ENCODE peak calls at places on chromosome 1, in six cellular contexts. V is nucleus accumbens, X is ovary, L is K562, Y is tibial artery, T is heart right ventricle. N is an unnamed sample.

GRCh38 chr1:60832372-60832771 is 250.0 kb upstream of the NFIA start:
- DNase-seq in V (no peak), X (no peak), L (no peak), Y (no peak), T (no peak), N (no peak)

GRCh38 chr1:17419626-17420328 is 19.7 kb downstream of the RCC2 start:
- DNase-seq in V (no peak), X (peak), L (peak), Y (peak), T (peak), N (peak)

GRCh38 chr1:6483010-6483760 is 8.3 kb downstream of the PLEKHG5 start:
- DNase-seq in V (no peak), X (no peak), L (no peak), Y (no peak), T (no peak), N (no peak)

GRCh38 chr1:244065960-244066388 is 14.9 kb downstream of the ZBTB18 start:
- DNase-seq in V (no peak), X (no peak), L (no peak), Y (no peak), T (no peak), N (no peak)

GRCh38 chr1:227125929-227126545 is 185.9 kb downstream of the COQ8A start:
- DNase-seq in V (no peak), X (no peak), L (no peak), Y (no peak), T (no peak), N (no peak)

GRCh38 chr1:145877923-145878486 is 7.7 kb downstream of the ANKRD35 start:
- DNase-seq in V (no peak), X (no peak), L (no peak), Y (peak), T (no peak), N (no peak)

GRCh38 chr1:196466656-196467055 is 141.6 kb downstream of the KCNT2 start:
- DNase-seq in V (no peak), X (no peak), L (no peak), Y (no peak), T (no peak), N (no peak)

GRCh38 chr1:119140177-119141019 is at the start of gene WARS2:
- DNase-seq in V (peak), X (peak), L (peak), Y (peak), T (peak), N (peak)

GRCh38 chr1:200795151-200795550 is 56.5 kb downstream of the CAMSAP2 start:
- DNase-seq in V (no peak), X (no peak), L (no peak), Y (no peak), T (no peak), N (no peak)

GRCh38 chr1:206012086-206012859 is 9.1 kb upstream of the RAB7B start:
- DNase-seq in V (no peak), X (no peak), L (no peak), Y (peak), T (peak), N (peak)

GRCh38 chr1:3170566-3171453 is 101.8 kb downstream of the PRDM16 start:
- DNase-seq in V (peak), X (peak), L (no peak), Y (peak), T (peak), N (peak)

GRCh38 chr1:52632732-52633290 is at the start of gene SHISAL2A:
- DNase-seq in V (no peak), X (no peak), L (no peak), Y (no peak), T (peak), N (no peak)

GRCh38 chr1:26597629-26598039 is 68.1 kb downstream of the RPS6KA1 start:
- DNase-seq in V (no peak), X (no peak), L (peak), Y (no peak), T (no peak), N (no peak)

GRCh38 chr1:109535481-109535880 is 4.2 kb upstream of the GPR61 start:
- DNase-seq in V (no peak), X (no peak), L (no peak), Y (no peak), T (no peak), N (no peak)

GRCh38 chr1:33061827-33062226 is 19.1 kb upstream of the AZIN2 start:
- DNase-seq in V (no peak), X (no peak), L (no peak), Y (no peak), T (no peak), N (no peak)

GRCh38 chr1:52365091-52365745 is 787 bp downstream of the CC2D1B start:
- DNase-seq in V (no peak), X (peak), L (peak), Y (peak), T (peak), N (peak)

GRCh38 chr1:246032111-246032551 is 474.9 kb downstream of the SMYD3 start:
- DNase-seq in V (no peak), X (no peak), L (no peak), Y (no peak), T (no peak), N (no peak)

GRCh38 chr1:8560611-8561544 is 243.0 kb downstream of the SLC45A1 start:
- DNase-seq in V (peak), X (no peak), L (peak), Y (no peak), T (no peak), N (no peak)

GRCh38 chr1:52552236-52552504 is 722 bp downstream of the TUT4 start:
- DNase-seq in V (no peak), X (peak), L (peak), Y (no peak), T (peak), N (peak)

GRCh38 chr1:78375996-78376395 is 114.8 kb upstream of the PTGFR start:
- DNase-seq in V (no peak), X (no peak), L (no peak), Y (no peak), T (no peak), N (no peak)

GRCh38 chr1:92186081-92186480 is 31.6 kb upstream of the C1orf146 start:
- DNase-seq in V (no peak), X (no peak), L (no peak), Y (no peak), T (no peak), N (no peak)

GRCh38 chr1:8721681-8722324 is 95.6 kb downstream of the RERE start:
- DNase-seq in V (no peak), X (no peak), L (no peak), Y (no peak), T (no peak), N (no peak)

GRCh38 chr1:61081637-61082335 is 575 bp upstream of the NFIA start:
- DNase-seq in V (no peak), X (peak), L (no peak), Y (peak), T (peak), N (no peak)

GRCh38 chr1:232459826-232460225 is 170.1 kb downstream of the SIPA1L2 start:
- DNase-seq in V (no peak), X (no peak), L (no peak), Y (no peak), T (no peak), N (no peak)

GRCh38 chr1:5164155-5164554 is 509.7 kb downstream of the AJAP1 start:
- DNase-seq in V (no peak), X (no peak), L (no peak), Y (no peak), T (no peak), N (no peak)

GRCh38 chr1:69121708-69122107 is 446.0 kb upstream of the LRRC7 start:
- DNase-seq in V (no peak), X (no peak), L (no peak), Y (no peak), T (no peak), N (no peak)

GRCh38 chr1:86868477-86868876 is 45.4 kb downstream of the SELENOF start:
- DNase-seq in V (no peak), X (no peak), L (no peak), Y (no peak), T (no peak), N (no peak)

GRCh38 chr1:24867064-24867870 is 62.8 kb downstream of the RUNX3 start:
- DNase-seq in V (no peak), X (no peak), L (no peak), Y (peak), T (no peak), N (no peak)

GRCh38 chr1:211281322-211282022 is 22.3 kb downstream of the RCOR3 start:
- DNase-seq in V (no peak), X (no peak), L (no peak), Y (no peak), T (no peak), N (no peak)

N was measured in tibial nerve.